ENCODE peak calls at places on chromosomes 2 and 18, in six cellular contexts. One of them, this sample, is unnamed.

GRCh38 chr2:179861027-179861776 is at the start of gene ZNF385B:
- DNase-seq in right lobe of liver: peak
- DNase-seq in GM12864: no peak
- DNase-seq in nephron progenitor cell: peak
- DNase-seq in ovary: peak
- DNase-seq in endothelial cell: peak
- DNase-seq in this sample: peak

GRCh38 chr2:10245661-10246060 is 57.0 kb upstream of the HPCAL1 start:
- DNase-seq in nephron progenitor cell: peak
- DNase-seq in GM12864: no peak
- DNase-seq in ovary: no peak
- DNase-seq in endothelial cell: no peak
- DNase-seq in right lobe of liver: no peak
- DNase-seq in this sample: no peak

GRCh38 chr2:112150447-112150846 is 12.3 kb downstream of the FBLN7 start:
- DNase-seq in nephron progenitor cell: no peak
- DNase-seq in endothelial cell: no peak
- DNase-seq in GM12864: no peak
- DNase-seq in ovary: no peak
- DNase-seq in right lobe of liver: no peak
- DNase-seq in this sample: no peak

GRCh38 chr2:10220516-10221391 is 82.0 kb upstream of the HPCAL1 start:
- DNase-seq in endothelial cell: no peak
- DNase-seq in GM12864: no peak
- DNase-seq in ovary: no peak
- DNase-seq in right lobe of liver: no peak
- DNase-seq in nephron progenitor cell: no peak
- DNase-seq in this sample: no peak

GRCh38 chr18:41917199-41917598 is 37.8 kb upstream of the PIK3C3 start:
- DNase-seq in endothelial cell: no peak
- DNase-seq in right lobe of liver: no peak
- DNase-seq in nephron progenitor cell: no peak
- DNase-seq in GM12864: no peak
- DNase-seq in ovary: no peak
- DNase-seq in this sample: no peak

GRCh38 chr2:9535177-9535576 is 20.5 kb downstream of the ADAM17 start:
- DNase-seq in nephron progenitor cell: no peak
- DNase-seq in GM12864: no peak
- DNase-seq in right lobe of liver: no peak
- DNase-seq in ovary: no peak
- DNase-seq in endothelial cell: no peak
- DNase-seq in this sample: no peak

GRCh38 chr2:146652311-146652710 is 1192.5 kb upstream of the ACVR2A start:
- DNase-seq in endothelial cell: no peak
- DNase-seq in ovary: no peak
- DNase-seq in right lobe of liver: no peak
- DNase-seq in nephron progenitor cell: no peak
- DNase-seq in GM12864: no peak
- DNase-seq in this sample: no peak

GRCh38 chr2:154527962-154528361 is 170.5 kb upstream of the KCNJ3 start:
- DNase-seq in ovary: no peak
- DNase-seq in nephron progenitor cell: no peak
- DNase-seq in GM12864: no peak
- DNase-seq in right lobe of liver: no peak
- DNase-seq in endothelial cell: no peak
- DNase-seq in this sample: no peak

GRCh38 chr2:182248362-182248761 is 178.5 kb downstream of the PDE1A start:
- DNase-seq in endothelial cell: no peak
- DNase-seq in right lobe of liver: no peak
- DNase-seq in GM12864: no peak
- DNase-seq in nephron progenitor cell: no peak
- DNase-seq in ovary: no peak
- DNase-seq in this sample: no peak

GRCh38 chr2:220277445-220277960 is 650.1 kb downstream of the SLC4A3 start:
- DNase-seq in nephron progenitor cell: no peak
- DNase-seq in ovary: peak
- DNase-seq in endothelial cell: no peak
- DNase-seq in right lobe of liver: peak
- DNase-seq in GM12864: no peak
- DNase-seq in this sample: no peak

GRCh38 chr2:74414913-74415761 is 6.3 kb downstream of the C2orf81 start:
- DNase-seq in GM12864: no peak
- DNase-seq in endothelial cell: peak
- DNase-seq in nephron progenitor cell: no peak
- DNase-seq in right lobe of liver: peak
- DNase-seq in ovary: peak
- DNase-seq in this sample: peak

GRCh38 chr2:47249427-47249826 is 94.3 kb upstream of the STPG4 start:
- DNase-seq in right lobe of liver: no peak
- DNase-seq in ovary: no peak
- DNase-seq in GM12864: no peak
- DNase-seq in nephron progenitor cell: no peak
- DNase-seq in endothelial cell: no peak
- DNase-seq in this sample: no peak

GRCh38 chr2:24874025-24874424 is 46.0 kb downstream of the ADCY3 start:
- DNase-seq in endothelial cell: no peak
- DNase-seq in ovary: no peak
- DNase-seq in GM12864: no peak
- DNase-seq in nephron progenitor cell: no peak
- DNase-seq in right lobe of liver: no peak
- DNase-seq in this sample: no peak

GRCh38 chr2:219540784-219541504 is 2.7 kb downstream of the CHPF start:
- DNase-seq in endothelial cell: no peak
- DNase-seq in right lobe of liver: no peak
- DNase-seq in nephron progenitor cell: no peak
- DNase-seq in ovary: no peak
- DNase-seq in GM12864: no peak
- DNase-seq in this sample: no peak

GRCh38 chr2:113185643-113186315 is 12.0 kb downstream of the PSD4 start:
- DNase-seq in right lobe of liver: peak
- DNase-seq in endothelial cell: no peak
- DNase-seq in nephron progenitor cell: no peak
- DNase-seq in GM12864: no peak
- DNase-seq in ovary: no peak
- DNase-seq in this sample: no peak

GRCh38 chr2:39867268-39867667 is 88.2 kb upstream of the THUMPD2 start:
- DNase-seq in endothelial cell: no peak
- DNase-seq in nephron progenitor cell: no peak
- DNase-seq in right lobe of liver: no peak
- DNase-seq in GM12864: no peak
- DNase-seq in ovary: no peak
- DNase-seq in this sample: no peak

GRCh38 chr18:64409511-64409910 is 260.6 kb upstream of the LINC00305 start:
- DNase-seq in nephron progenitor cell: peak
- DNase-seq in ovary: no peak
- DNase-seq in endothelial cell: peak
- DNase-seq in right lobe of liver: no peak
- DNase-seq in GM12864: no peak
- DNase-seq in this sample: peak

GRCh38 chr18:6553234-6553900 is 138.7 kb upstream of the L3MBTL4 start:
- DNase-seq in GM12864: no peak
- DNase-seq in right lobe of liver: no peak
- DNase-seq in endothelial cell: no peak
- DNase-seq in nephron progenitor cell: no peak
- DNase-seq in ovary: no peak
- DNase-seq in this sample: no peak

GRCh38 chr18:49446481-49446880 is 14.0 kb downstream of the DYM start:
- DNase-seq in right lobe of liver: no peak
- DNase-seq in GM12864: no peak
- DNase-seq in endothelial cell: no peak
- DNase-seq in nephron progenitor cell: no peak
- DNase-seq in ovary: no peak
- DNase-seq in this sample: no peak

GRCh38 chr2:86150502-86150901 is 44.5 kb downstream of the PTCD3 start:
- DNase-seq in right lobe of liver: no peak
- DNase-seq in ovary: no peak
- DNase-seq in endothelial cell: no peak
- DNase-seq in nephron progenitor cell: no peak
- DNase-seq in GM12864: no peak
- DNase-seq in this sample: no peak

GRCh38 chr2:65819963-65820362 is 387.6 kb upstream of the SPRED2 start:
- DNase-seq in nephron progenitor cell: no peak
- DNase-seq in GM12864: no peak
- DNase-seq in ovary: no peak
- DNase-seq in endothelial cell: no peak
- DNase-seq in right lobe of liver: no peak
- DNase-seq in this sample: no peak

GRCh38 chr2:207223051-207223450 is 57.3 kb upstream of the KLF7 start:
- DNase-seq in endothelial cell: no peak
- DNase-seq in nephron progenitor cell: no peak
- DNase-seq in ovary: no peak
- DNase-seq in right lobe of liver: no peak
- DNase-seq in GM12864: no peak
- DNase-seq in this sample: peak

GRCh38 chr2:238069021-238069709 is 8.4 kb downstream of the SCLY start:
- DNase-seq in endothelial cell: no peak
- DNase-seq in right lobe of liver: no peak
- DNase-seq in GM12864: no peak
- DNase-seq in ovary: no peak
- DNase-seq in nephron progenitor cell: no peak
- DNase-seq in this sample: no peak

GRCh38 chr2:213237787-213238186 is 46.5 kb upstream of the SPAG16 start:
- DNase-seq in endothelial cell: no peak
- DNase-seq in ovary: no peak
- DNase-seq in right lobe of liver: no peak
- DNase-seq in GM12864: no peak
- DNase-seq in nephron progenitor cell: no peak
- DNase-seq in this sample: no peak

GRCh38 chr2:183105402-183106134 is 18.7 kb upstream of the NUP35 start:
- DNase-seq in right lobe of liver: no peak
- DNase-seq in nephron progenitor cell: no peak
- DNase-seq in GM12864: no peak
- DNase-seq in endothelial cell: no peak
- DNase-seq in ovary: no peak
- DNase-seq in this sample: no peak

DNA sequence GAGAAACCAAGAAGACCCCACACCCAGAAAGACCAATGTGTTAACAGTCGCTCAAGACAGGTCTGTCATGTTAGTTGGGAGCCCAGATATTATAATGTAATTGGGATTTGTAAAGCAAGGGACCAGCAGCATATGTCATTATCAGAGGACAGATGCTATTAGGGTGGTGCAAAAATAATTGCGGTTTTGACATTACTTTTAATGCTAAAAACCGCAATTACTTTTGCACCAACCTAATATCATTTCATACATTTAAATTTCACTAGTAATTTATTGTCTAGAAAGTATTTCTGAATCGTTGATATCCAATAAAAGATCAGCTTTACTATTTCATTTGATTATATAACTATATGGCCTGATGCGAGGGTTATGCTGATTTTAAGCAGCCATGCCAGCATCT is 131.2 kb downstream of the TTN start:
- DNase-seq in endothelial cell: no peak
- DNase-seq in ovary: no peak
- DNase-seq in right lobe of liver: no peak
- DNase-seq in nephron progenitor cell: no peak
- DNase-seq in GM12864: no peak
- DNase-seq in this sample: no peak
- TF ChIP-seq CTCF in endothelial cell: no peak
- TF ChIP-seq CTCF in ovary: no peak
- TF ChIP-seq CTCF in right lobe of liver: no peak
- TF ChIP-seq CTCF in nephron progenitor cell: no peak
- TF ChIP-seq CTCF in GM12864: no peak
- TF ChIP-seq CTCF in this sample: no peak

DNA sequence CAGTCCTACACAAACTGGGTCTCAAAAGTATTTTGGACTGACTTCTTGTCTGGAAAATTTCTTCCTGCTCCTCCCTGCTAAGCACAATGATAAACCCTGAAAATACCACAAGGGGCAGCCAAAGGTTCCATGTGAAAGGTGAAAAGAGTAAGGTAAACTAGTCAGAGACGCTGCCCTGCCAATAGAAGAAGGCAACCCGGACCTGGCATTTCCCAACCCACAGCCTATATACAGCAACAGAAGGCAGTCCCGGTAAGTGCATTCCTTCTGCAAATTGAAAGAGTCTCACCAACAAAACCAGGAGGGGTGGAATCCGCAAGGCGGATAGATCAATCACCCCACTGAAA is 180.8 kb downstream of the AFF3 start:
- DNase-seq in ovary: no peak
- DNase-seq in GM12864: no peak
- DNase-seq in endothelial cell: no peak
- DNase-seq in nephron progenitor cell: no peak
- DNase-seq in right lobe of liver: no peak
- DNase-seq in this sample: no peak
- TF ChIP-seq CTCF in ovary: no peak
- TF ChIP-seq CTCF in GM12864: no peak
- TF ChIP-seq CTCF in endothelial cell: no peak
- TF ChIP-seq CTCF in nephron progenitor cell: no peak
- TF ChIP-seq CTCF in right lobe of liver: no peak
- TF ChIP-seq CTCF in this sample: no peak

DNA sequence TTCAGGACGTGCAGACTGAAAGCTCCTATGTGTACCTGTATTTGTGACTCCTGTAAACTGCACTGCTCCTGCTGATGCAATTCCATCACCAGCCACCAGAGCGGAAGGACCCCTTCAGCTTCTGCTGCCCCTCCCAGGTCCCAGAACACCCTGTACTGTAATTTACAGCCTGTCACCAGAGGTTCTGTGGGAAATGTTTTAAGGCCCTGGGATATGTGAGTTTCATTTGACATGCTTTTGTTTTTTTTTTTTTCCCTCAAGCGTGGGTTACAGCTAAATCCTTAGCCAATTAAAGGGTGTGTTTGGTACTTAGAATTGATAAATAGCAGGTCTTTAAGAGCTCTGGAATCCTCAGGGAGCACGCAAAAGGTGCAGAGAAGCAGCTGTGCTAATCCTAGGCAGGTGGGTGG is 79.4 kb downstream of the KCTD1 start:
- DNase-seq in endothelial cell: peak
- DNase-seq in ovary: no peak
- DNase-seq in GM12864: peak
- DNase-seq in right lobe of liver: no peak
- DNase-seq in nephron progenitor cell: peak
- DNase-seq in this sample: peak
- TF ChIP-seq CTCF in endothelial cell: peak
- TF ChIP-seq CTCF in ovary: no peak
- TF ChIP-seq CTCF in GM12864: peak
- TF ChIP-seq CTCF in right lobe of liver: peak
- TF ChIP-seq CTCF in nephron progenitor cell: peak
- TF ChIP-seq CTCF in this sample: peak

GRCh38 chr2:26466662-26467310 is 11.1 kb downstream of the OTOF start:
- DNase-seq in right lobe of liver: peak
- DNase-seq in ovary: no peak
- DNase-seq in endothelial cell: no peak
- DNase-seq in GM12864: no peak
- DNase-seq in nephron progenitor cell: no peak
- DNase-seq in this sample: no peak

GRCh38 chr2:26471278-26471677 is 6.6 kb downstream of the OTOF start:
- DNase-seq in ovary: no peak
- DNase-seq in GM12864: no peak
- DNase-seq in nephron progenitor cell: no peak
- DNase-seq in right lobe of liver: no peak
- DNase-seq in endothelial cell: peak
- DNase-seq in this sample: no peak

GRCh38 chr2:26469955-26470354 is 8.0 kb downstream of the OTOF start:
- DNase-seq in nephron progenitor cell: no peak
- DNase-seq in endothelial cell: no peak
- DNase-seq in GM12864: no peak
- DNase-seq in ovary: no peak
- DNase-seq in right lobe of liver: no peak
- DNase-seq in this sample: no peak

GRCh38 chr2:26470601-26471260 is 7.2 kb downstream of the OTOF start:
- DNase-seq in ovary: no peak
- DNase-seq in GM12864: no peak
- DNase-seq in right lobe of liver: peak
- DNase-seq in nephron progenitor cell: no peak
- DNase-seq in endothelial cell: no peak
- DNase-seq in this sample: no peak

GRCh38 chr2:26469092-26469710 is 8.7 kb downstream of the OTOF start:
- DNase-seq in endothelial cell: peak
- DNase-seq in GM12864: peak
- DNase-seq in ovary: no peak
- DNase-seq in nephron progenitor cell: peak
- DNase-seq in right lobe of liver: peak
- DNase-seq in this sample: peak
- TF ChIP-seq CTCF in endothelial cell: peak
- TF ChIP-seq CTCF in GM12864: peak
- TF ChIP-seq CTCF in ovary: no peak
- TF ChIP-seq CTCF in nephron progenitor cell: peak
- TF ChIP-seq CTCF in right lobe of liver: peak
- TF ChIP-seq CTCF in this sample: peak